ENCODE peak calls at places on chromosome 17, in five cellular contexts. One of them, this sample, is unnamed.

GRCh38 chr17:39404542-39405378 is 3.3 kb upstream of the FBXL20 start:
- DNase-seq in upper lobe of right lung: no peak
- DNase-seq in fibroblast of lung: peak; percentile 87
- DNase-seq in HCT116: no peak
- DNase-seq in CD8-positive, alpha-beta T cell: no peak
- DNase-seq in this sample: no peak

GRCh38 chr17:4944163-4944553 is 4.1 kb downstream of the RNF167 start:
- DNase-seq in HCT116: no peak
- DNase-seq in CD8-positive, alpha-beta T cell: peak; percentile 49
- DNase-seq in upper lobe of right lung: no peak
- DNase-seq in fibroblast of lung: no peak
- DNase-seq in this sample: no peak

GRCh38 chr17:26818736-26819135 is 475.2 kb upstream of the WSB1 start:
- DNase-seq in fibroblast of lung: peak; percentile 27
- DNase-seq in upper lobe of right lung: no peak
- DNase-seq in HCT116: peak; percentile 10
- DNase-seq in CD8-positive, alpha-beta T cell: no peak
- DNase-seq in this sample: no peak

GRCh38 chr17:54891176-54891821 is 9.4 kb upstream of the TOM1L1 start:
- DNase-seq in fibroblast of lung: peak; percentile 77
- DNase-seq in CD8-positive, alpha-beta T cell: no peak
- DNase-seq in upper lobe of right lung: no peak
- DNase-seq in HCT116: peak; percentile 57
- DNase-seq in this sample: no peak

GRCh38 chr17:48522990-48523389 is 7.8 kb downstream of the HOXB1 start:
- DNase-seq in fibroblast of lung: peak; percentile 28
- DNase-seq in HCT116: no peak
- DNase-seq in CD8-positive, alpha-beta T cell: no peak
- DNase-seq in upper lobe of right lung: no peak
- DNase-seq in this sample: no peak

GRCh38 chr17:34797724-34798123 is 163.5 kb downstream of the CCT6B start:
- DNase-seq in fibroblast of lung: peak; percentile 2
- DNase-seq in upper lobe of right lung: no peak
- DNase-seq in HCT116: no peak
- DNase-seq in CD8-positive, alpha-beta T cell: peak; percentile 3
- DNase-seq in this sample: no peak

GRCh38 chr17:79393358-79394038 is 217.4 kb downstream of the RBFOX3 start:
- DNase-seq in fibroblast of lung: peak; percentile 50
- DNase-seq in HCT116: peak; percentile 37
- DNase-seq in upper lobe of right lung: peak; percentile 88
- DNase-seq in CD8-positive, alpha-beta T cell: peak; percentile 52
- DNase-seq in this sample: peak; percentile 70

GRCh38 chr17:40106760-40107265 is 6.4 kb upstream of the NR1D1 start:
- DNase-seq in HCT116: no peak
- DNase-seq in CD8-positive, alpha-beta T cell: no peak
- DNase-seq in fibroblast of lung: peak; percentile 53
- DNase-seq in upper lobe of right lung: no peak
- DNase-seq in this sample: no peak

GRCh38 chr17:64787921-64788271 is 125.8 kb upstream of the SMURF2 start:
- DNase-seq in fibroblast of lung: no peak
- DNase-seq in upper lobe of right lung: no peak
- DNase-seq in CD8-positive, alpha-beta T cell: no peak
- DNase-seq in HCT116: no peak
- DNase-seq in this sample: no peak

GRCh38 chr17:2158011-2158410 is 103.1 kb downstream of the HIC1 start:
- DNase-seq in CD8-positive, alpha-beta T cell: no peak
- DNase-seq in HCT116: no peak
- DNase-seq in upper lobe of right lung: no peak
- DNase-seq in fibroblast of lung: peak; percentile 99
- DNase-seq in this sample: no peak

GRCh38 chr17:2707721-2708584 is 3.6 kb downstream of the CLUH start:
- DNase-seq in CD8-positive, alpha-beta T cell: no peak
- DNase-seq in fibroblast of lung: peak; percentile 31
- DNase-seq in upper lobe of right lung: peak; percentile 81
- DNase-seq in HCT116: no peak
- DNase-seq in this sample: no peak

GRCh38 chr17:5562172-5562571 is 22.1 kb downstream of the NLRP1 start:
- DNase-seq in HCT116: no peak
- DNase-seq in CD8-positive, alpha-beta T cell: no peak
- DNase-seq in upper lobe of right lung: no peak
- DNase-seq in fibroblast of lung: no peak
- DNase-seq in this sample: no peak

GRCh38 chr17:28682655-28683054 is 20.6 kb downstream of the SUPT6H start:
- DNase-seq in fibroblast of lung: no peak
- DNase-seq in HCT116: no peak
- DNase-seq in CD8-positive, alpha-beta T cell: no peak
- DNase-seq in upper lobe of right lung: no peak
- DNase-seq in this sample: no peak

GRCh38 chr17:74918906-74919305 is 4.1 kb downstream of the USH1G start:
- DNase-seq in CD8-positive, alpha-beta T cell: no peak
- DNase-seq in fibroblast of lung: no peak
- DNase-seq in upper lobe of right lung: no peak
- DNase-seq in HCT116: no peak
- DNase-seq in this sample: no peak

GRCh38 chr17:40556884-40557414 is 8.3 kb downstream of the CCR7 start:
- DNase-seq in fibroblast of lung: no peak
- DNase-seq in upper lobe of right lung: peak; percentile 63
- DNase-seq in CD8-positive, alpha-beta T cell: no peak
- DNase-seq in HCT116: no peak
- DNase-seq in this sample: no peak

GRCh38 chr17:18246880-18247612 is 11.5 kb downstream of the FLII start:
- DNase-seq in upper lobe of right lung: peak; percentile 94
- DNase-seq in fibroblast of lung: no peak
- DNase-seq in HCT116: no peak
- DNase-seq in CD8-positive, alpha-beta T cell: no peak
- DNase-seq in this sample: no peak

GRCh38 chr17:13027246-13027645 is 9.4 kb upstream of the ELAC2 start:
- DNase-seq in fibroblast of lung: no peak
- DNase-seq in CD8-positive, alpha-beta T cell: no peak
- DNase-seq in upper lobe of right lung: no peak
- DNase-seq in HCT116: no peak
- DNase-seq in this sample: no peak

GRCh38 chr17:48740537-48740936 is 12.0 kb upstream of the HOXB13 start:
- DNase-seq in CD8-positive, alpha-beta T cell: no peak
- DNase-seq in upper lobe of right lung: no peak
- DNase-seq in HCT116: no peak
- DNase-seq in fibroblast of lung: no peak
- DNase-seq in this sample: no peak

GRCh38 chr17:48611681-48612455 is 1.1 kb upstream of the HOXB7 start:
- DNase-seq in fibroblast of lung: no peak
- DNase-seq in upper lobe of right lung: no peak
- DNase-seq in HCT116: no peak
- DNase-seq in CD8-positive, alpha-beta T cell: no peak
- DNase-seq in this sample: no peak

GRCh38 chr17:82303944-82304808 is 13.2 kb downstream of the CD7 start:
- DNase-seq in fibroblast of lung: no peak
- DNase-seq in CD8-positive, alpha-beta T cell: no peak
- DNase-seq in HCT116: no peak
- DNase-seq in upper lobe of right lung: peak; percentile 59
- DNase-seq in this sample: no peak

GRCh38 chr17:76643553-76644148 is at the start of gene ST6GALNAC1:
- DNase-seq in fibroblast of lung: no peak
- DNase-seq in upper lobe of right lung: peak; percentile 29
- DNase-seq in HCT116: no peak
- DNase-seq in CD8-positive, alpha-beta T cell: no peak
- DNase-seq in this sample: no peak

GRCh38 chr17:22694362-22695227 is 1002.3 kb downstream of the KCNJ18 start:
- DNase-seq in upper lobe of right lung: no peak
- DNase-seq in fibroblast of lung: no peak
- DNase-seq in CD8-positive, alpha-beta T cell: no peak
- DNase-seq in HCT116: no peak
- DNase-seq in this sample: no peak
- H3K9me3 ChIP-seq in upper lobe of right lung: peaks cover 9% of the 10 kb centered on the region
- H3K9me3 ChIP-seq in fibroblast of lung: no peaks in the 10 kb centered on the region
- H3K9me3 ChIP-seq in CD8-positive, alpha-beta T cell: no peaks in the 10 kb centered on the region
- H3K9me3 ChIP-seq in HCT116: peaks cover 3% of the 10 kb centered on the region
- H3K9me3 ChIP-seq in this sample: no peaks in the 10 kb centered on the region

GRCh38 chr17:77701996-77702395 is 256.5 kb upstream of the TNRC6C start:
- DNase-seq in fibroblast of lung: no peak
- DNase-seq in HCT116: no peak
- DNase-seq in CD8-positive, alpha-beta T cell: no peak
- DNase-seq in upper lobe of right lung: no peak
- DNase-seq in this sample: no peak
- H3K9me3 ChIP-seq in fibroblast of lung: no peaks in the 10 kb centered on the region
- H3K9me3 ChIP-seq in HCT116: peaks cover 29% of the 10 kb centered on the region
- H3K9me3 ChIP-seq in CD8-positive, alpha-beta T cell: no peaks in the 10 kb centered on the region
- H3K9me3 ChIP-seq in upper lobe of right lung: peaks cover 8% of the 10 kb centered on the region
- H3K9me3 ChIP-seq in this sample: peaks cover 5% of the 10 kb centered on the region

GRCh38 chr17:22671110-22671509 is 978.8 kb downstream of the KCNJ18 start:
- DNase-seq in upper lobe of right lung: peak; percentile 23
- DNase-seq in HCT116: no peak
- DNase-seq in fibroblast of lung: no peak
- DNase-seq in CD8-positive, alpha-beta T cell: no peak
- DNase-seq in this sample: no peak

GRCh38 chr17:22669721-22670120 is 977.4 kb downstream of the KCNJ18 start:
- DNase-seq in CD8-positive, alpha-beta T cell: no peak
- DNase-seq in upper lobe of right lung: no peak
- DNase-seq in fibroblast of lung: no peak
- DNase-seq in HCT116: no peak
- DNase-seq in this sample: no peak
- H3K9me3 ChIP-seq in CD8-positive, alpha-beta T cell: no peaks in the 10 kb centered on the region
- H3K9me3 ChIP-seq in upper lobe of right lung: no peaks in the 10 kb centered on the region
- H3K9me3 ChIP-seq in fibroblast of lung: no peaks in the 10 kb centered on the region
- H3K9me3 ChIP-seq in HCT116: no peaks in the 10 kb centered on the region
- H3K9me3 ChIP-seq in this sample: no peaks in the 10 kb centered on the region

GRCh38 chr17:16622540-16623277 is 30.9 kb downstream of the ZNF624 start:
- DNase-seq in upper lobe of right lung: no peak
- DNase-seq in fibroblast of lung: no peak
- DNase-seq in HCT116: no peak
- DNase-seq in CD8-positive, alpha-beta T cell: no peak
- DNase-seq in this sample: no peak
- H3K9me3 ChIP-seq in upper lobe of right lung: peaks cover 74% of the 10 kb centered on the region
- H3K9me3 ChIP-seq in fibroblast of lung: no peaks in the 10 kb centered on the region
- H3K9me3 ChIP-seq in HCT116: peaks cover 58% of the 10 kb centered on the region
- H3K9me3 ChIP-seq in CD8-positive, alpha-beta T cell: peaks cover 37% of the 10 kb centered on the region
- H3K9me3 ChIP-seq in this sample: peaks cover 43% of the 10 kb centered on the region

GRCh38 chr17:44076716-44077594 is 6.4 kb downstream of the G6PC3 start:
- DNase-seq in fibroblast of lung: peak; percentile 46
- DNase-seq in upper lobe of right lung: no peak
- DNase-seq in HCT116: no peak
- DNase-seq in CD8-positive, alpha-beta T cell: no peak
- DNase-seq in this sample: no peak
- H3K9me3 ChIP-seq in fibroblast of lung: no peaks in the 10 kb centered on the region
- H3K9me3 ChIP-seq in upper lobe of right lung: no peaks in the 10 kb centered on the region
- H3K9me3 ChIP-seq in HCT116: no peaks in the 10 kb centered on the region
- H3K9me3 ChIP-seq in CD8-positive, alpha-beta T cell: no peaks in the 10 kb centered on the region
- H3K9me3 ChIP-seq in this sample: no peaks in the 10 kb centered on the region